ENCODE peak calls at places on chromosomes 11 and 22, in six cellular contexts. One of them, this sample, is unnamed.

GRCh38 chr11:13287681-13288080 is 10.1 kb downstream of the BMAL1 start:
- DNase-seq in heart left ventricle: no peak
- DNase-seq in adrenal gland: no peak
- DNase-seq in gastrocnemius medialis: no peak
- DNase-seq in ovary: no peak
- DNase-seq in sigmoid colon: no peak
- DNase-seq in this sample: no peak

GRCh38 chr22:31753005-31753633 is 700 bp upstream of the DEPDC5 start:
- DNase-seq in heart left ventricle: peak; percentile 67
- DNase-seq in adrenal gland: peak; percentile 67
- DNase-seq in gastrocnemius medialis: peak; percentile 3
- DNase-seq in ovary: peak; percentile 64
- DNase-seq in sigmoid colon: peak; percentile 70
- DNase-seq in this sample: no peak

GRCh38 chr11:116138280-116138679 is 634.1 kb upstream of the CADM1 start:
- DNase-seq in heart left ventricle: no peak
- DNase-seq in adrenal gland: no peak
- DNase-seq in gastrocnemius medialis: no peak
- DNase-seq in ovary: no peak
- DNase-seq in sigmoid colon: no peak
- DNase-seq in this sample: no peak

GRCh38 chr11:39990413-39990812 is 1469.0 kb downstream of the LRRC4C start:
- DNase-seq in heart left ventricle: no peak
- DNase-seq in adrenal gland: no peak
- DNase-seq in gastrocnemius medialis: no peak
- DNase-seq in ovary: no peak
- DNase-seq in sigmoid colon: no peak
- DNase-seq in this sample: no peak

GRCh38 chr11:59267738-59268475 is 55.2 kb upstream of the MPEG1 start:
- DNase-seq in heart left ventricle: no peak
- DNase-seq in adrenal gland: no peak
- DNase-seq in gastrocnemius medialis: no peak
- DNase-seq in ovary: no peak
- DNase-seq in sigmoid colon: no peak
- DNase-seq in this sample: no peak

GRCh38 chr11:116931206-116931953 is 94.0 kb upstream of the APOA1 start:
- DNase-seq in heart left ventricle: no peak
- DNase-seq in adrenal gland: no peak
- DNase-seq in gastrocnemius medialis: no peak
- DNase-seq in ovary: no peak
- DNase-seq in sigmoid colon: no peak
- DNase-seq in this sample: no peak

GRCh38 chr11:15106201-15106965 is 8.3 kb upstream of the INSC start:
- DNase-seq in heart left ventricle: no peak
- DNase-seq in adrenal gland: no peak
- DNase-seq in gastrocnemius medialis: no peak
- DNase-seq in ovary: no peak
- DNase-seq in sigmoid colon: no peak
- DNase-seq in this sample: no peak

GRCh38 chr22:40076702-40077645 is 82.2 kb downstream of the FAM83F start:
- DNase-seq in heart left ventricle: no peak
- DNase-seq in adrenal gland: no peak
- DNase-seq in gastrocnemius medialis: no peak
- DNase-seq in ovary: no peak
- DNase-seq in sigmoid colon: no peak
- DNase-seq in this sample: no peak

GRCh38 chr11:14927146-14927545 is 35.1 kb upstream of the CYP2R1 start:
- DNase-seq in heart left ventricle: no peak
- DNase-seq in adrenal gland: no peak
- DNase-seq in gastrocnemius medialis: no peak
- DNase-seq in ovary: no peak
- DNase-seq in sigmoid colon: no peak
- DNase-seq in this sample: no peak

GRCh38 chr11:131217313-131218297 is 152.8 kb upstream of the NTM start:
- DNase-seq in heart left ventricle: no peak
- DNase-seq in adrenal gland: no peak
- DNase-seq in gastrocnemius medialis: no peak
- DNase-seq in ovary: no peak
- DNase-seq in sigmoid colon: no peak
- DNase-seq in this sample: no peak

GRCh38 chr11:72975778-72976520 is 161.7 kb downstream of the ATG16L2 start:
- DNase-seq in heart left ventricle: no peak
- DNase-seq in adrenal gland: no peak
- DNase-seq in gastrocnemius medialis: no peak
- DNase-seq in ovary: no peak
- DNase-seq in sigmoid colon: no peak
- DNase-seq in this sample: no peak

GRCh38 chr11:71070490-71071455 is 181.6 kb downstream of the SHANK2 start:
- DNase-seq in heart left ventricle: no peak
- DNase-seq in adrenal gland: no peak
- DNase-seq in gastrocnemius medialis: no peak
- DNase-seq in ovary: no peak
- DNase-seq in sigmoid colon: no peak
- DNase-seq in this sample: no peak

GRCh38 chr11:71068963-71069362 is 183.4 kb downstream of the SHANK2 start:
- DNase-seq in heart left ventricle: no peak
- DNase-seq in adrenal gland: no peak
- DNase-seq in gastrocnemius medialis: no peak
- DNase-seq in ovary: no peak
- DNase-seq in sigmoid colon: no peak
- DNase-seq in this sample: no peak

GRCh38 chr11:71075116-71075720 is 177.2 kb downstream of the SHANK2 start:
- DNase-seq in heart left ventricle: no peak
- DNase-seq in adrenal gland: no peak
- DNase-seq in gastrocnemius medialis: no peak
- DNase-seq in ovary: no peak
- DNase-seq in sigmoid colon: no peak
- DNase-seq in this sample: no peak

GRCh38 chr11:71076021-71076420 is 176.4 kb downstream of the SHANK2 start:
- DNase-seq in heart left ventricle: no peak
- DNase-seq in adrenal gland: no peak
- DNase-seq in gastrocnemius medialis: no peak
- DNase-seq in ovary: no peak
- DNase-seq in sigmoid colon: no peak
- DNase-seq in this sample: no peak

DNA sequence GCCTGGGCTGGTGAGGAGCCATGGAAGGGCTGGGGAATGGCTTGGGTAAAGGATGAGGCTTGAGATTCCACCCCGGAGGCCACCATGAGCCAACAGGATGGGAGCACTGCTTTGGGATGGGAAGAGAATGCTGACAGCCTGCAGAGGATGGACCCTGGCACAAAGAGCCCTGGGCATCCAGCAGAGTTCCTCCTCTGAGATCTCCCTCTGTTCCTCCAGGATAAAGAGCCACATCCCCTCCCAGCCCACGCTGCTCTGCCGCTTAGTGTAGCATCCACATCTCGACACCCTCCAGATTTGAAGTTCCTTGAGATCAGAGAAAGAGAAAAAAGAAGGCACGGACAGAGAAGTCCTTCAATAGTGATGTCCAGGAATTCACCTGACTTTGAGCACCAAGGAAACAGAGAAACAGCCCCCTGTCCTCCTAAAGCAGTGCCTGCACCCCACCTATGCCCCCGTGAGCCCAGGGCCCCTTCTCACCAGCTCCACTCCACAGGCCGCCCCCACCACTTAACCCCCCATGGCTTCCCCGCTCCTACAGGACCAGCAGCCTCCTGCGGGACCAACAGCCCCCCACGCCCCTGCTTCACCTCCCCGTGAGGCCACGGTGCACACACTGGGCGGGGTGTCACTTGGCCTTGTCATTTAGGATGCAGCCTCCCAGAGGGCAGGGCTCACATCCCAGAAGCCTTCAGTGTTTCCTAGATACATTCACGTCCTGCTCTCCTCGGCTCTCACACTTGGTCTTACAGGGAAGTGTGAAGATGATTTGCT is 180.5 kb downstream of the SHANK2 start:
- DNase-seq in heart left ventricle: no peak
- DNase-seq in adrenal gland: no peak
- DNase-seq in gastrocnemius medialis: no peak
- DNase-seq in ovary: no peak
- DNase-seq in sigmoid colon: no peak
- DNase-seq in this sample: no peak
- H3K27me3 ChIP-seq in heart left ventricle: no peaks in the 10 kb centered on the region
- H3K27me3 ChIP-seq in adrenal gland: no peaks in the 10 kb centered on the region
- H3K27me3 ChIP-seq in gastrocnemius medialis: no peaks in the 10 kb centered on the region
- H3K27me3 ChIP-seq in ovary: no peaks in the 10 kb centered on the region
- H3K27me3 ChIP-seq in sigmoid colon: no peaks in the 10 kb centered on the region
- H3K27me3 ChIP-seq in this sample: no peaks in the 10 kb centered on the region

GRCh38 chr11:11178671-11179070 is 174.4 kb downstream of the CSNK2A3 start:
- DNase-seq in heart left ventricle: no peak
- DNase-seq in adrenal gland: no peak
- DNase-seq in gastrocnemius medialis: no peak
- DNase-seq in ovary: no peak
- DNase-seq in sigmoid colon: no peak
- DNase-seq in this sample: no peak

GRCh38 chr11:11173316-11174025 is 179.6 kb downstream of the CSNK2A3 start:
- DNase-seq in heart left ventricle: no peak
- DNase-seq in adrenal gland: no peak
- DNase-seq in gastrocnemius medialis: no peak
- DNase-seq in ovary: no peak
- DNase-seq in sigmoid colon: no peak
- DNase-seq in this sample: no peak

GRCh38 chr11:11179239-11179638 is 173.8 kb downstream of the CSNK2A3 start:
- DNase-seq in heart left ventricle: no peak
- DNase-seq in adrenal gland: no peak
- DNase-seq in gastrocnemius medialis: peak; percentile 38
- DNase-seq in ovary: no peak
- DNase-seq in sigmoid colon: no peak
- DNase-seq in this sample: no peak

GRCh38 chr11:11171854-11172253 is 181.2 kb downstream of the CSNK2A3 start:
- DNase-seq in heart left ventricle: no peak
- DNase-seq in adrenal gland: no peak
- DNase-seq in gastrocnemius medialis: no peak
- DNase-seq in ovary: no peak
- DNase-seq in sigmoid colon: no peak
- DNase-seq in this sample: no peak

GRCh38 chr11:11177156-11177808 is 175.8 kb downstream of the CSNK2A3 start:
- DNase-seq in heart left ventricle: no peak
- DNase-seq in adrenal gland: no peak
- DNase-seq in gastrocnemius medialis: no peak
- DNase-seq in ovary: no peak
- DNase-seq in sigmoid colon: no peak
- DNase-seq in this sample: no peak
- H3K4me1 ChIP-seq in heart left ventricle: no peaks in the 10 kb centered on the region
- H3K4me1 ChIP-seq in adrenal gland: no peaks in the 10 kb centered on the region
- H3K4me1 ChIP-seq in gastrocnemius medialis: peaks cover 12% of the 10 kb centered on the region
- H3K4me1 ChIP-seq in ovary: no peaks in the 10 kb centered on the region
- H3K4me1 ChIP-seq in sigmoid colon: no peaks in the 10 kb centered on the region
- H3K4me1 ChIP-seq in this sample: no peaks in the 10 kb centered on the region

GRCh38 chr22:50153756-50154140 is 16.8 kb upstream of the PANX2 start:
- DNase-seq in heart left ventricle: no peak
- DNase-seq in adrenal gland: no peak
- DNase-seq in gastrocnemius medialis: no peak
- DNase-seq in ovary: no peak
- DNase-seq in sigmoid colon: no peak
- DNase-seq in this sample: no peak
- TF ChIP-seq POLR2A in heart left ventricle: no peak
- TF ChIP-seq POLR2A in adrenal gland: no peak
- TF ChIP-seq POLR2A in gastrocnemius medialis: no peak
- TF ChIP-seq POLR2A in ovary: no peak
- TF ChIP-seq POLR2A in sigmoid colon: no peak
- TF ChIP-seq POLR2A in this sample: no peak

GRCh38 chr11:120257346-120257745 is 17.4 kb downstream of the POU2F3 start:
- DNase-seq in heart left ventricle: no peak
- DNase-seq in adrenal gland: no peak
- DNase-seq in gastrocnemius medialis: no peak
- DNase-seq in ovary: no peak
- DNase-seq in sigmoid colon: no peak
- DNase-seq in this sample: no peak
- H3K27me3 ChIP-seq in heart left ventricle: peaks cover 9% of the 10 kb centered on the region
- H3K27me3 ChIP-seq in adrenal gland: peaks cover 2% of the 10 kb centered on the region
- H3K27me3 ChIP-seq in gastrocnemius medialis: peaks cover 22% of the 10 kb centered on the region
- H3K27me3 ChIP-seq in ovary: no peaks in the 10 kb centered on the region
- H3K27me3 ChIP-seq in sigmoid colon: peaks cover 7% of the 10 kb centered on the region
- H3K27me3 ChIP-seq in this sample: no peaks in the 10 kb centered on the region

This sample was measured in upper lobe of left lung.